ENCODE peak calls at places on chromosomes 11 and 22, in six cellular contexts. E is Panc1, S is upper lobe of right lung, F is stomach, N is left ventricle myocardium inferior, D is kidney. Y is an unnamed sample.

GRCh38 chr11:71236836-71237475 is 15.4 kb downstream of the SHANK2 start:
- DNase-seq in N (no peak), E (no peak), S (peak; percentile 26), F (no peak), D (no peak), Y (peak; percentile 22)

GRCh38 chr22:24707477-24707816 is 67.1 kb downstream of the PIWIL3 start:
- DNase-seq in D (no peak), E (no peak), N (no peak), S (no peak), F (no peak), Y (no peak)

GRCh38 chr11:17631702-17632365 is 84.8 kb downstream of the OTOG start:
- DNase-seq in S (peak; percentile 58), E (no peak), N (no peak), D (no peak), F (no peak), Y (no peak)

GRCh38 chr11:73314121-73314948 is 6.3 kb downstream of the ARHGEF17 start:
- DNase-seq in F (no peak), D (peak; percentile 88), E (no peak), S (peak; percentile 80), N (peak; percentile 49), Y (no peak)

GRCh38 chr11:114250993-114251796 is 45.0 kb upstream of the NNMT start:
- DNase-seq in F (no peak), S (no peak), E (no peak), D (no peak), N (peak; percentile 61), Y (no peak)

GRCh38 chr11:15607361-15608036 is 492.8 kb downstream of the INSC start:
- DNase-seq in E (no peak), N (no peak), S (no peak), D (no peak), F (no peak), Y (no peak)

GRCh38 chr11:30314625-30315024 is 8.3 kb upstream of the ARL14EP start:
- DNase-seq in N (no peak), S (no peak), D (no peak), E (no peak), F (no peak), Y (no peak)

GRCh38 chr11:2466069-2466801 is 21.4 kb downstream of the KCNQ1 start:
- DNase-seq in D (no peak), E (no peak), F (peak; percentile 17), N (no peak), S (peak; percentile 57), Y (peak; percentile 32)

GRCh38 chr22:49807780-49808708 is 19.6 kb downstream of the BRD1 start:
- DNase-seq in E (no peak), D (no peak), S (no peak), F (no peak), N (no peak), Y (no peak)

GRCh38 chr11:111684259-111684658 is 81.9 kb downstream of the PPP2R1B start:
- DNase-seq in F (no peak), E (no peak), S (no peak), N (no peak), D (no peak), Y (no peak)

GRCh38 chr22:36156515-36157419 is 3.8 kb downstream of the APOL3 start:
- DNase-seq in D (peak; percentile 93), N (peak; percentile 88), E (peak; percentile 32), S (peak; percentile 85), F (peak; percentile 68), Y (no peak)

GRCh38 chr11:129249351-129249750 is 57.2 kb upstream of the ARHGAP32 start:
- DNase-seq in D (no peak), N (no peak), S (no peak), E (no peak), F (no peak), Y (no peak)

GRCh38 chr11:116517584-116517983 is 255.2 kb downstream of the BUD13 start:
- DNase-seq in S (no peak), N (no peak), D (no peak), F (peak; percentile 3), E (no peak), Y (no peak)

GRCh38 chr11:73197348-73197747 is 20.7 kb upstream of the P2RY2 start:
- DNase-seq in D (no peak), F (no peak), S (peak; percentile 22), E (no peak), N (no peak), Y (no peak)

GRCh38 chr11:85694385-85694980 is 8.5 kb upstream of the CCDC89 start:
- DNase-seq in N (no peak), S (no peak), E (no peak), F (no peak), D (no peak), Y (no peak)

GRCh38 chr11:114258696-114259095 is 37.5 kb upstream of the NNMT start:
- DNase-seq in N (no peak), D (no peak), F (no peak), E (no peak), S (no peak), Y (no peak)

GRCh38 chr11:113265343-113265742 is 49.0 kb upstream of the TTC12 start:
- DNase-seq in N (no peak), S (no peak), D (no peak), E (no peak), F (no peak), Y (no peak)

GRCh38 chr22:30922151-30922611 is 46.4 kb downstream of the MORC2 start:
- DNase-seq in S (peak; percentile 87), F (peak; percentile 55), D (peak; percentile 93), E (peak; percentile 15), N (peak; percentile 69), Y (no peak)

GRCh38 chr11:121898913-121899312 is 217.1 kb downstream of the BLID start:
- DNase-seq in N (no peak), S (no peak), E (no peak), D (no peak), F (no peak), Y (no peak)

GRCh38 chr11:65112226-65112550 is 516 bp downstream of the TM7SF2 start:
- DNase-seq in D (no peak), E (no peak), S (no peak), F (no peak), N (no peak), Y (no peak)

GRCh38 chr11:126585388-126586302 is 230.2 kb downstream of the ST3GAL4 start:
- DNase-seq in N (peak; percentile 52), S (no peak), F (peak; percentile 29), E (peak; percentile 13), D (no peak), Y (peak; percentile 73)

GRCh38 chr11:71582309-71582895 is at the start of gene KRTAP5-11:
- DNase-seq in D (no peak), S (no peak), N (no peak), F (no peak), E (no peak), Y (no peak)

GRCh38 chr11:130817608-130817944 is 98.7 kb downstream of the SNX19 start:
- DNase-seq in D (no peak), N (no peak), F (no peak), E (no peak), S (no peak), Y (no peak)

DNA sequence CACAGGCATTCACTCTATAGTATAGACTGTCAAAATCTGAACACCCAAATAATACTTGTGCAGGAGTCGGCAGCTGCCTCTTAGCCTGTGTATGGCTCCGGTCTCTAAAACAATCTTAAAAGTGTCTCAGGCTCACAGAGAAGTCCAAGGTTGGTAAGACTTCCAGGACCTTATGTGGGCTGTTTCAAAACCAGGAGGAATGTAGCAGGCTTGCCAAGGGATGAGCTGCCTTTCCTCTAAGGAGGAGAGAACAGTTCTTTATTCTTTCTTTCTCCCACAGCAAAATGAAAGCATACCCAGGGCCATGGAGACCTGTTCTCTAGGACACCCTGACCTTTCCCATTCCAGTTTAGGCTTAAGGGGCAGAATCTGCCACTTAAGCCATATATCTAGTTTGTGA is 176.5 kb downstream of the TRPC6 start:
- DNase-seq in F (no peak), D (no peak), S (no peak), E (no peak), N (no peak), Y (no peak)
- H3K4me1 ChIP-seq in F (no peaks in the 10 kb centered on the region), D (no peaks in the 10 kb centered on the region), S (no peaks in the 10 kb centered on the region), E (no peaks in the 10 kb centered on the region), N (no peaks in the 10 kb centered on the region), Y (no peaks in the 10 kb centered on the region)

GRCh38 chr11:20114588-20114987 is 45.7 kb downstream of the DBX1 start:
- DNase-seq in E (no peak), S (no peak), D (no peak), F (no peak), N (no peak), Y (no peak)
- H3K36me3 ChIP-seq in E (no peaks in the 10 kb centered on the region), S (peaks cover 39% of the 10 kb centered on the region), D (peaks cover 11% of the 10 kb centered on the region), F (peaks cover 48% of the 10 kb centered on the region), N (peaks cover 30% of the 10 kb centered on the region), Y (peaks cover 49% of the 10 kb centered on the region)

DNA sequence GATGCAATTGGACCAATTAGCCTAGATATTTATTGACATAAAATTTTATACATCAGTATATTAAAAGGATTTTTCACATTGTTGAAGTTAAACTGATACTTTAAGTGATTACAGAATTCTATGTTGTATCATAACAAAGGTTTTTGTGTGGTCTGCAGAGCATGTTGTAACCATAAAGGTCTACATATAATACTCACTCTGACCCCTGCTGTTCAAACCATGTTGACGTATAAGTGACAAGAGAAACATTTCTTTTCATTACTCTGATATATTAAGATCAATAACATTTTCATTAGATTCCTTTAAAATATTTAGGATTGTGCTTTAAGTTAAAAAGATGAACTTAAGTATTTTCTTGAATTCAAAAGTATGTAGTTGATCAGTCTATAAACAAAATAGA is 63.9 kb downstream of the GAS2 start:
- DNase-seq in E (peak; percentile 5), N (no peak), S (no peak), F (no peak), D (no peak), Y (no peak)
- TF ChIP-seq CTCF in E (no peak), N (peak; percentile 54), S (no peak), F (peak; percentile 34), D (no peak), Y (peak; percentile 61)

DNA sequence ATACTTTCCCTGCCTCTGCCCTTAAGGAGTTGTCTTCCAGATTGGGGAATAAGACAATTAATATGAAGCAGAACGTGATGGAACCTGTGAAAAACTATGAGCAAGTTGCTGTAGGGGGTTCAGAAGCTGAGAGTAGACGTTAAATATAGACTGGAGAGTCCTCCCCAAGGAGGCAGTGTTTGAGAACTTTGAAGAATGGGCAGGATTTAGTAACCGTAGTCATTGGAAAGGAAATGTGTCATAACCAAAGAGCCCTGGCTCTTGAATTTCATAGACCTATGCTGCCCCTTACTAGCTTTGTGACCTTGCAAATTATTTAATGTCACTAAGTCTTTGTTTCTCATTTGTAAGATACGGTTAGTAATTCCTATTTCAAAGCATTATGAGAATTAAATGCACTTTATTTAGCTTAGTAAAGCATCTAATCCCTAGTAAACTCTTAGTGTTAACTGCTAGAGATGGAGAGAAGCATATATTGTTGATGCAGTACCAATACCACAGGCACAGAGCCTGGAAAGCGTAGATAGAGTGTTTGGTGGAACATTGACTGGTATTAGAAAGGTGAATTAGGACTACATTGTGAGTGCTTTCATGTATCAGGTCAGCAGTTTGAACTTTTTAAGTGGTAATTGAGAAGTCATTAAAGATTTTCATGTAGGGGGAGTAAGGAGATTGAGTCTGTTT is 54.1 kb downstream of the MCAM start:
- DNase-seq in S (no peak), N (no peak), F (no peak), E (no peak), D (no peak), Y (no peak)
- H3K4me1 ChIP-seq in S (peaks cover 14% of the 10 kb centered on the region), N (peaks cover 29% of the 10 kb centered on the region), F (peaks cover 24% of the 10 kb centered on the region), E (peaks cover 14% of the 10 kb centered on the region), D (peaks cover 13% of the 10 kb centered on the region), Y (peaks cover 16% of the 10 kb centered on the region)

DNA sequence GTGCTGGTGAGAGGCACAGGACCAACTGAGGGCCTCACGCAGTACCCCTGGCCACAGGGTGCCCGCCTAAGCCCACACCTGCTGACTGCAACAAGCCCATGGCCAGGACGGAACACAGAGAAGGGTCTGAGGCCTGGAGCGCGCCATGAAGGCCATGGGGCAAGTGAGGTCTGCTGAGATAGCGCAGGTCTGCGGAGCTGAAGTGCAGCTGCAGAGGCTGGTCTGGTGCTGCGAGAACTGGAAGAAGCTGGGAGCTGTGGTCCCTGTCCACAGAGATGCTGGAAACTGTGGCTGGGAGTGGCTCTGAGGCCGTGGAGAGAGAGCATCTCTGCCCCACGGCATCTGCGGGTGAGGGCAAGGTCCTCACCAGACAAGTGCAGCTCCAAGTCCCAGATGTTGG is 8.3 kb downstream of the GALR3 start:
- DNase-seq in S (no peak), D (no peak), F (no peak), N (no peak), E (no peak), Y (no peak)
- H3K36me3 ChIP-seq in S (peaks cover 71% of the 10 kb centered on the region), D (peaks cover 34% of the 10 kb centered on the region), F (peaks cover 71% of the 10 kb centered on the region), N (peaks cover 71% of the 10 kb centered on the region), E (no peaks in the 10 kb centered on the region), Y (peaks cover 41% of the 10 kb centered on the region)

Y was measured in RWPE2.